ENCODE peak calls at places on chromosomes 2 and 18, in five cellular contexts. E, U, Q, J and H are unnamed samples. For H3K27me3, the result is how much of the 10 kb centered on the place peaks cover.

GRCh38 chr2:11127791-11128190 is 27.5 kb upstream of the SLC66A3 start:
- DNase-seq in U (no peak), J (no peak), Q (no peak), E (no peak), H (no peak)

GRCh38 chr18:10927980-10928605 is 221.3 kb downstream of the PIEZO2 start:
- DNase-seq in E (no peak), J (no peak), Q (no peak), U (no peak), H (no peak)

GRCh38 chr18:46555724-46556123 is 101.3 kb downstream of the LOXHD1 start:
- DNase-seq in E (no peak), Q (no peak), J (peak), U (no peak), H (peak)

GRCh38 chr2:159126653-159127052 is 158.2 kb downstream of the TANC1 start:
- DNase-seq in E (no peak), J (no peak), Q (peak), U (no peak), H (no peak)

GRCh38 chr2:81703831-81704230 is 1399.3 kb upstream of the LRRTM1 start:
- DNase-seq in E (no peak), Q (no peak), U (no peak), J (no peak), H (no peak)

GRCh38 chr2:167833294-167833693 is 414.1 kb downstream of the STK39 start:
- DNase-seq in Q (no peak), E (no peak), U (no peak), J (no peak), H (no peak)

GRCh38 chr2:105325389-105325963 is 4.1 kb downstream of the TGFBRAP1 start:
- DNase-seq in U (no peak), E (no peak), J (no peak), Q (no peak), H (no peak)

GRCh38 chr2:38376346-38376682 is 759 bp downstream of the ATL2 start:
- DNase-seq in J (no peak), U (peak), Q (peak), E (no peak), H (peak)

GRCh38 chr2:64838817-64839216 is 150.4 kb upstream of the SLC1A4 start:
- DNase-seq in E (no peak), U (no peak), J (no peak), Q (no peak), H (no peak)

GRCh38 chr18:9974279-9974915 is 60.6 kb downstream of the VAPA start:
- DNase-seq in Q (no peak), J (no peak), U (no peak), E (no peak), H (no peak)

GRCh38 chr2:206584323-206585116 is 57.8 kb upstream of the FAM237A start:
- DNase-seq in J (no peak), Q (no peak), U (no peak), E (no peak), H (peak)

GRCh38 chr18:24023185-24023814 is 8.7 kb downstream of the TTC39C start:
- DNase-seq in E (no peak), U (no peak), J (peak), Q (no peak), H (peak)

GRCh38 chr2:26298286-26298637 is 47.7 kb upstream of the SELENOI start:
- DNase-seq in J (no peak), Q (no peak), E (no peak), U (no peak), H (peak)

DNA sequence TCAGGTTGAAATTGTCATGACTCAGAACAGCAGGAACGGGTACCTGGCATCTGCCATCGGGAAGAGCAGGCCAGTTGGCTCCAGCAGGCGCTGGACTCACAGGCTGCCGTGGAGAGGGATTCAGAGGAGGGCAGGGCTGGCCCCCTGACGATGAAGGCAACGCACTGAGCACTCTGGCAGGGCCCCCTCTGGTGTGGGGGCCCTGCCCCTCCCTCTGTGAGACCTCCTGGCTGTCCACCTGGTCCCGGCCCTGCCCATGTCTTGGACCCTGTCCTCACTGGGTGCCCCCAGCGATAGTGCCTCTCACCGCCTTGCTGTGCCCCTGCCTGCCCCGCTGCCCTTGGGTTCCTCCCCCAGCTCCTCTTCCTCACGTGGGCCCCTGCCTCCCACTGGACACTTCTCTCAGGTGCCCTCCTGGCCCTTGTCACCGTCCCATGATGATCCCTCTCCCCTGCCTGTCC is 23.3 kb upstream of the ALLC start:
- DNase-seq in J (no peak), U (peak), E (no peak), Q (no peak), H (peak)
- H3K27ac ChIP-seq in J (no peak), U (no peak), E (no peak), Q (no peak), H (no peak)

GRCh38 chr2:221562226-221562625 is 9.9 kb downstream of the EPHA4 start:
- DNase-seq in Q (no peak), J (no peak), E (no peak), U (no peak), H (no peak)

GRCh38 chr2:221567809-221568208 is 4.3 kb downstream of the EPHA4 start:
- DNase-seq in E (no peak), J (no peak), U (no peak), Q (no peak), H (no peak)

GRCh38 chr2:221567231-221567760 is 4.8 kb downstream of the EPHA4 start:
- DNase-seq in E (no peak), Q (no peak), J (no peak), U (no peak), H (no peak)

GRCh38 chr2:221561770-221562169 is 10.3 kb downstream of the EPHA4 start:
- DNase-seq in E (no peak), Q (no peak), U (no peak), J (no peak), H (no peak)

GRCh38 chr2:221563601-221564000 is 8.5 kb downstream of the EPHA4 start:
- DNase-seq in E (no peak), J (no peak), Q (no peak), U (no peak), H (no peak)
- H3K4me3 ChIP-seq in E (no peak), J (no peak), Q (no peak), U (no peak), H (no peak)

DNA sequence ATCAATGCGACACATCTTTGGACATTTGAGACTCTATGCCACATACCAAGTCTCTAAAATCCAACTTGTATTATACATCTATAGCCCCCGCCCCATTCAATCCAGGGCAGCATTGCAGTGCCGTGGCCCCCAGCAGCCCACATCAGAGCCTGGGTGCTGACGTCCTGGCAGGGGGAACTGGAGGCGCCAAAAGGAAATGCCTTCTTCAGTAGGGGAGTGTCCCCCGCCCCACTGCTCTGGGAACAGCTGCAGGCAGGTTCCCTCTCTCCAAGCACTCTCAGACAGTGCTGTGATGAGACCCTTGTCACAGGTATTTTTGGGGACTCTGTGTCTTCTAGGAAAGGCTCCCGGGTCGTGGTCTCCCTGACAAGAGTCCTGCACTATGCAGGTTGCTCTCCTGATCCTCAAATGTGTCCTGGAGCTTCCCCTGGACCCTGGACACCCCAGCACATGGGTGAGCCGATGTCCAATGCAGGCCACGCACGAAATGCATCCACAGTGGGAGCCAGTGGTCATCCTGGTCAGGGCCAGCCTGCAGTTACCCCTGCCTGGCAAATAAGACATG is 188.7 kb downstream of the RTP5 start:
- DNase-seq in Q (no peak), U (no peak), E (no peak), J (no peak), H (no peak)
- H3K27me3 ChIP-seq in Q (under half), U (under half), E (under half), J (under half), H (under half)

DNA sequence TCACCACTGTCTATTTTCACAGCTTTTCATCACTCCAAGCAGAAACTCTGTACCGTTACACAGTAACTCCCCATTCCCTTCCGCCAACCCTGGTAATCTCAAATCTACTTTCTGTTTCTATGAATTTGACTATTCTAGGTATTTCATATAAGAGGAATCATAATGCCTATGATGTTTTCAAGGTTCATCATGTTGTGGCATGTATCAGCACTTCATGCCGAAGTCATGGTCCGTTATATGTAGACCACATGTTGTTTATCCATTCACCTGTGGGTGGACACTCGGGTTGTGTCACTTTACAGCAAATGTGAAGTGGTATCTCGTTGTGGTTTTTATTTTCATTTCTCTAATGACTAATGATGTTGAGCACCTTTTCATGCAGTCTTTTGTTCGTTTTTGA is 21.6 kb downstream of the CPSF3 start:
- DNase-seq in Q (no peak), E (no peak), J (no peak), U (no peak), H (no peak)
- H3K27ac ChIP-seq in Q (no peak), E (no peak), J (no peak), U (no peak), H (no peak)

GRCh38 chr2:241009601-241010530 is 11.4 kb downstream of the SNED1 start:
- DNase-seq in E (peak), U (peak), Q (peak), J (peak), H (no peak)

GRCh38 chr2:241011296-241011600 is 12.8 kb downstream of the SNED1 start:
- DNase-seq in Q (peak), U (peak), E (no peak), J (peak), H (no peak)

GRCh38 chr2:241011751-241012510 is 13.5 kb downstream of the SNED1 start:
- DNase-seq in Q (peak), J (peak), E (peak), U (peak), H (no peak)

GRCh38 chr2:241009191-241009590 is 10.8 kb downstream of the SNED1 start:
- DNase-seq in Q (no peak), J (peak), U (no peak), E (no peak), H (no peak)

DNA sequence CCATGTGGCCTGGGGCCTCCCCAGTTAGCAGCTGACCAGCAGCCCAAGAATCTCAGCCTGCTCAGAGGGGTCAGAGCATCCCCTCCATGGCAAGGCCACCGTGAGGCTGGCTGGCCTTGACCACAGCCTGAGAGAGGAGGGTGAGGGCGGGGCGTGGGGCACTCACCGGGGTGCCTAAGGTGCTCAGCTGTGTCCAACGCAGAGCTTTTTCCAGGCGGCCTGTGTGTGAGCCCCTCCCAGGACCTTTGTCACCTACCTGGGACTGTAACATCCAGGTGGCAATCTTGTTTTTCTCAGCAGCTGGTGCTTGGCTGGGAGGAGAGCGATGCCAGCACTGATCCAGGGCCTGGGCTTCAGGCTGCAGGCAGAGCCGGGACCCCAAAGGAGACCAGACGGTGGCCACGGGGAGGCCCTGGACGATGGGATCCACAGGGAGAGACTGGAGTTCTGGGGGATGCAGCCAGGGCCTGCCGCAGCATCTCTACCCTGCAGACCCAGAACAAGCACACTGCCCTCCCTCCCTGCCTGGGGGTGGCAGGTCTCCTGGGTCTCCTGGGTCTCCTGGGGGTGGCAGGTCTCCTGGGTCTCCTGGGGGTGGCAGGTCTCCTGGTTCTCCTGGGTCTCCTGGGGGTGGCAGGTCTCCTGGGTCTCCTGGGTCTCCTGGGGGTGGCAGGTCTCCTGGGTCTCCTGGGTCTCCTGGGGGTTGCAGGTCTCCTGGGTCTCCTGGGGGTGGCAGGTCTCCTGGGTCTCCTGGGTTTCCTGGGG is 12.3 kb downstream of the SNED1 start:
- DNase-seq in E (no peak), Q (peak), J (peak), U (no peak), H (no peak)
- H3K4me3 ChIP-seq in E (peak), Q (no peak), J (no peak), U (peak), H (no peak)

GRCh38 chr2:73175663-73176204 is 26.6 kb upstream of the NOTO start:
- DNase-seq in J (peak), Q (peak), U (peak), E (peak), H (peak)
- H3K27me3 ChIP-seq in J (under half), Q (under half), U (under half), E (under half), H (under half)

DNA sequence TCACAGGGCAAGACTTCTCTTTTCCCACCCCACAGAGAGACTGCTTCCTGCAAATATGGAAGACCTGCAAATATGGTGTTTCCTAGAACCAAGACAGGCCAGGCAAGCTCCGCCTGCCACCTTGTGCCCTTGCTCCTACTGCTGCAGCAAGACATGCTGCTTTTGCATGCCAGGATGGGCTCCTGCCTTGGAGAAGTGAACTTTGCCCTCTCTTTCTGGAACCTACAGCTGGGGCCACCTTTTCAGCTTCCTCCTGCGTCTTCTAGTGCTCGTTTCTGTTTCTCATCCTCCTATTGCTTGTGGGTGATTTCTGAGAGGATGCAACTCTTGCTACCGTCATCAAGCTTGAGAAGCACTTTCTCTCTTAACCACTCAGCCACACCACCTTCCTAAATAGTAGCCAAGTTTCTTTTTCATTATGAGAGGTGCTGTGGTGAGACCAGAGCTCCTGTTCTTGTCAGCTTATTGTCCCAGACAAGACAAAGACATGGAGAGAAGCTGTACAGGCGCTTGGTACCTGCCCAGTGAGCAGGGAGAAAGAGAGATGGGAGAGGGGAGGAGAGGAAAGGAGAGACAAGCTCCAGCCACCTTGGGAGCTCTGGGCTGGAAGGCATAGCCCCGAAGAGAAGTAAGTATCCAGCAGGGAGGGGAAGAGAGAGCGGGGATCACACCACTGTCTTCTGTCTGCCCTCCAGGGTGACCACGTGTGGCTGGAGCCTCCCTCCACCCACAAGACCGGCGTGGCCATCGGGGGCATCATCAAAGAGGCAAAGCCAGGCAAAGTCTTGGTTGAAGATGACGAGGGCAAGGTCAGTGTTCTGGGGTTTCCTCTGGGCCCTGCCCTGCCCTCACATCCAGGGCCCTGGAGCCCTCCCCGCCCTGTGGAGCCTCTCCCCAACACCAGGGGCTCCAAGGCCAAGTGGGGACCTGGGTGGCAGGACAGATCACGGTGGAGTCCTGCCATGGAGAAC is 28.3 kb downstream of the MYO7B start:
- DNase-seq in Q (no peak), U (no peak), J (no peak), E (no peak), H (no peak)
- H3K27ac ChIP-seq in Q (no peak), U (no peak), J (no peak), E (no peak), H (no peak)

GRCh38 chr2:33042226-33042625 is 95.5 kb downstream of the LTBP1 start:
- DNase-seq in U (no peak), E (no peak), J (no peak), Q (no peak), H (no peak)
- H3K4me3 ChIP-seq in U (no peak), E (no peak), J (no peak), Q (no peak), H (no peak)

DNA sequence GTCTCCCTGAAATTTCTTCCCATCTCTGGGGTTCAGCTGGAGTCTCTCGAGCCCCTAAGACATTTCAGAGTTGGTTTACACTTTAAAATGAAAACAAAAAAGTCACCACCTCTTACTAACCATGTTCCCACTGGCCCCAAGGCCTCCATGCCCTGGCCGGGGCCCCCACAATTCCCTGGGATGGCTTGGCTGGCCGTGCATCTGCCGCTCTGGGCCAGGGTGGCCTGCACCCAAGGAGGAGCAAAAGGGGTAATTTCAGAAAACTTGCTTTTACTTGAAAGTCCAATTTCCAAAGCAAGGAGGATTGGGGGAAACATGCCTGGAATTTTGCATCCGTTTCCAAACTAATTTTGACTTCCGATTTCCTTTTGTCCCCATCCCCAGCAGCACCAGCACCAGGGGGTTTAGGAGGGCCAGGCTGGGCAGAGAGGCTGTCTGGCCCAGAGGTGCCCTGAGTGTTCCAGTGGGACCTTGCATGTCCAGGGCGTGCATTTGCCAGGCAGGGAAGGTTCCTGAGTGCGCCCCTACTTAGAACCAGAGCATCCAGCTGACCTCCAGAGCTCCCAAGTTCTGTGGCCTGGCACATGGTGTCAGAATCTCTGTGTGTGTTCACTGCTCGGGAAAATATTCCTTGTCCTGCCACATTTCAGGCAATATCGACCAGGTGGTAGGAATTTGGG is 5.3 kb downstream of the SIX3 start:
- DNase-seq in U (no peak), E (no peak), Q (no peak), J (no peak), H (no peak)
- H3K27me3 ChIP-seq in U (under half), E (under half), Q (under half), J (under half), H (under half)